ENCODE peak calls at places on chromosomes 11 and 22, in four cellular contexts. D is H1, J is HepG2, K is GM12878. W is an unnamed sample.

GRCh38 chr11:45988922-45989321 is 66.5 kb downstream of the LARGE2 start:
- DNase-seq in K (no peak), D (no peak), J (no peak), W (no peak)

GRCh38 chr11:118928870-118929495 is 3.3 kb upstream of the BCL9L start:
- DNase-seq in J (peak), K (no peak), D (no peak), W (peak)

GRCh38 chr11:8787372-8787771 is 104.8 kb downstream of the RPL27A start:
- DNase-seq in D (no peak), J (no peak), K (no peak), W (no peak)

GRCh38 chr11:1236316-1237127 is 13.7 kb downstream of the MUC5B start:
- DNase-seq in J (no peak), K (no peak), D (no peak), W (no peak)

GRCh38 chr11:2554338-2555240 is 109.8 kb downstream of the KCNQ1 start:
- DNase-seq in D (no peak), K (no peak), J (no peak), W (no peak)

GRCh38 chr22:28855355-28856094 is 27.8 kb upstream of the ZNRF3 start:
- DNase-seq in K (peak), J (peak), D (no peak), W (peak)

GRCh38 chr22:27625769-27626674 is 175.5 kb downstream of the MN1 start:
- DNase-seq in K (no peak), J (no peak), D (no peak), W (no peak)

GRCh38 chr11:70470127-70470526 is 71.8 kb downstream of the CTTN start:
- DNase-seq in D (no peak), J (no peak), K (peak), W (no peak)

GRCh38 chr22:50305393-50305657 is 2.1 kb downstream of the PLXNB2 start:
- DNase-seq in K (no peak), D (no peak), J (no peak), W (no peak)

GRCh38 chr11:79864882-79865281 is 424.1 kb upstream of the TENM4 start:
- DNase-seq in K (no peak), J (no peak), D (no peak), W (no peak)

GRCh38 chr11:128346808-128347207 is 240.6 kb downstream of the ETS1 start:
- DNase-seq in D (no peak), K (no peak), J (no peak), W (no peak)

GRCh38 chr11:88520391-88520790 is 182.9 kb upstream of the CTSC start:
- DNase-seq in D (no peak), K (no peak), J (no peak), W (no peak)

GRCh38 chr11:2208691-2209369 is 37.2 kb upstream of the TH start:
- DNase-seq in K (no peak), D (no peak), J (peak), W (peak)

GRCh38 chr22:45290410-45290936 is 5.7 kb downstream of the UPK3A start:
- DNase-seq in D (no peak), J (no peak), K (no peak), W (no peak)

GRCh38 chr11:8330416-8330815 is 66.7 kb upstream of the LMO1 start:
- DNase-seq in J (no peak), K (no peak), D (no peak), W (no peak)

GRCh38 chr11:109033627-109034340 is 368.9 kb downstream of the DDX10 start:
- DNase-seq in K (no peak), D (no peak), J (no peak), W (no peak)

GRCh38 chr11:72662036-72662435 is 12.2 kb downstream of the PDE2A start:
- DNase-seq in D (no peak), J (no peak), K (no peak), W (no peak)

GRCh38 chr22:45338795-45339194 is 29.1 kb downstream of the FAM118A start:
- DNase-seq in D (no peak), J (no peak), K (no peak), W (no peak)

GRCh38 chr11:356610-357009 is 12.7 kb upstream of the B4GALNT4 start:
- DNase-seq in J (no peak), K (no peak), D (no peak), W (no peak)

GRCh38 chr11:34652191-34652958 is 31.5 kb downstream of the EHF start:
- DNase-seq in J (no peak), D (no peak), K (no peak), W (no peak)
- H3K4me2 ChIP-seq in J (no peak), D (no peak), K (peak), W (no peak)

GRCh38 chr11:112753706-112754105 is 207.5 kb upstream of the NCAM1 start:
- DNase-seq in J (no peak), D (no peak), K (no peak), W (no peak)
- TF ChIP-seq TCF12 in J (no peak), D (no peak), K (no peak), W (no peak)

GRCh38 chr11:23564370-23564769 is 704.1 kb upstream of the CCDC179 start:
- DNase-seq in K (no peak), J (no peak), D (no peak), W (no peak)
- TF ChIP-seq EP300 in K (no peak), J (no peak), D (no peak), W (no peak)

DNA sequence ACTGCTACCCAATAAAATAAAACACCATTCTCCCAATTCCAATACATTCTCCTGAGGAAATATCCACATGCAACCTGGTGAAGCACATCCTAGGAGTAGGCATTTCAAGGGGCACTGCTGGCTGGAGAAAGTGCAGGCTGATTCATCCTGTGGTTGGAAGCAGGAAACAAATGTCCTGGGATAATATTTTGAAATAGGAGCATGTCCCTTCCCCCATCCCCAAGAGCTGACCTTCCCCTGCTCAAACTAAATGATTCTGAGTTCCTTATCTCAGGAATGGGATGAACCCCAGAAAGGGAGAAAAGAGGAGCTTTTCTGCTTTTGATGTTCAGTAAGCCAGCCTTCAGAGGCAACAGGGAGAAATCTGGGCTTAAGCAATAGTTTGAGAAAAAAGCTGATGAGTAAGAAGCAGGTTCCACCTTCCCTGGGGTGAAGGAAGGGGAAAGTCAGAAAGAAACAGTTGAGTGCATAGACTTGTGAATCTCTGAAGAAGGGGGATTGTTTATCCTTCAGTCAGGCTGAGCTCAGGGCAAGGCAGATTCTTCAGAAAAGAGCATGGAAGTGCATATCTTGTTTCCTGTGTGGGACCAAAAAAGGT is 19.5 kb upstream of the SPON1 start:
- DNase-seq in J (no peak), K (no peak), D (no peak), W (no peak)
- H3K4me2 ChIP-seq in J (no peak), K (no peak), D (no peak), W (no peak)

GRCh38 chr22:36355362-36355761 is 32.4 kb downstream of the MYH9 start:
- DNase-seq in K (no peak), J (no peak), D (no peak), W (no peak)
- TF ChIP-seq TCF12 in K (no peak), J (no peak), D (no peak), W (no peak)

GRCh38 chr11:12075822-12076821 is 34.3 kb upstream of the MICAL2 start:
- DNase-seq in D (no peak), J (no peak), K (no peak), W (no peak)
- TF ChIP-seq EP300 in D (no peak), J (no peak), K (no peak), W (peak)

GRCh38 chr11:120017582-120017981 is 120.3 kb downstream of the TRIM29 start:
- DNase-seq in K (no peak), D (no peak), J (no peak), W (peak)

GRCh38 chr11:120009938-120010337 is 128.0 kb downstream of the TRIM29 start:
- DNase-seq in J (no peak), K (no peak), D (no peak), W (no peak)

GRCh38 chr11:120011836-120012235 is 126.1 kb downstream of the TRIM29 start:
- DNase-seq in K (no peak), D (no peak), J (no peak), W (no peak)

GRCh38 chr11:120012245-120012644 is 125.7 kb downstream of the TRIM29 start:
- DNase-seq in J (no peak), D (no peak), K (no peak), W (no peak)

DNA sequence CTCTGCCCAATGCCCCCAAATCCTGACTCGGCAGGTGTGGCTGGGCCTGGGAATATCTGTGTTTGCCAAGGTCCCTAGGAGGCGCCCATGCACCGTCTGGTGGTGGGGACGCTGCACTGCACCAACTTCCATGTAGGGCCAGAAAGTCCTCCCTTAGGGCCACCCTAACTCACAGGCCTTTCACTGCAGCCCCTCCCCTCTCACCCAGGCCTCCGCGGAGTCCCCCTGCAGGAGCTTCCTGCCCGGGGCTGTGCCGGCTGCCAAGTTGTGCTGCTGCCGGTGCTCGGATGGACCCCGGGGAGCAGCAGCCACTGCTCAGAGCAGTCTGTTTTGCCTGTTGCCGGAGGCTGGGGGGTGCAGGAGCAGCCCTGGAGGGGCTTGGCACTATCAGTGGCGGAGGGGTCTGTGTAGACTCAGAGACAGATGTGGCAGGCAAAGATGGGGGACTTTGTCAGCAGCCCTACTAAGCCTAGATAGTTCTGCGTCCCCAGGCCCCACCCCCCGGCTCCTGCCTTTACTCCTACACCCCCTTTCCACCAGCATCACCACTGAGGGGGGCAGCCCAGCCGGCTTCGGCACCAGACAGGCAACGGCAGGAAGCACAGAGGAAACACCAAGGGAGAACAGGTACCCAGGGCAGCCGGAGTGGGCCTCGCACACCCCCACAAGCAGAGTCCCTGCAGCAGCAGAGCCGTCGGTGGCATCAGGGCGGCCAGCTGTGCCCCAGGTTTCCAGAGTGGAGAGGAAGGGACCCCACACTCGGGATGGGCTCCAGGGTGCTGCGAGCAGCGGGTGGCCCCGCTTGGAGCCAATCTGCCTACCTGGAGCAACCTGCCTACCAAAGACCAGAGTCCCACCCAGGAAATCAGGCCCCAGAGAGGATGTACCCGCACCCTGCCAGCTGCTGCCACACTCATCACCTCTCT is 124.3 kb downstream of the TRIM29 start:
- DNase-seq in K (no peak), J (peak), D (peak), W (peak)
- H3K4me2 ChIP-seq in K (no peak), J (no peak), D (peak), W (no peak)